ENCODE peak calls at places on chromosomes 4 and X, in seven cellular contexts. One of them, this sample, is unnamed.

GRCh38 chr4:24850669-24851068 is 55.3 kb downstream of the SOD3 start:
- DNase-seq in SK-N-SH: peak
- DNase-seq in K562: no peak
- DNase-seq in A549: no peak
- DNase-seq in HepG2: no peak
- DNase-seq in GM12878: no peak
- DNase-seq in H1: no peak
- DNase-seq in this sample: peak

GRCh38 chr4:151218343-151218742 is 58.6 kb upstream of the PRSS48 start:
- DNase-seq in HepG2: no peak
- DNase-seq in GM12878: no peak
- DNase-seq in H1: no peak
- DNase-seq in K562: no peak
- DNase-seq in SK-N-SH: no peak
- DNase-seq in A549: no peak
- DNase-seq in this sample: peak

GRCh38 chr4:7266525-7267292 is 74.4 kb downstream of the SORCS2 start:
- DNase-seq in HepG2: no peak
- DNase-seq in K562: no peak
- DNase-seq in SK-N-SH: no peak
- DNase-seq in A549: peak
- DNase-seq in GM12878: no peak
- DNase-seq in H1: no peak
- DNase-seq in this sample: peak

GRCh38 chrX:118521435-118521834 is 25.8 kb downstream of the DOCK11 start:
- DNase-seq in K562: no peak
- DNase-seq in A549: no peak
- DNase-seq in GM12878: no peak
- DNase-seq in H1: no peak
- DNase-seq in SK-N-SH: no peak
- DNase-seq in HepG2: no peak
- DNase-seq in this sample: peak

GRCh38 chr4:39689970-39690369 is 8.0 kb upstream of the UBE2K start:
- DNase-seq in HepG2: no peak
- DNase-seq in SK-N-SH: no peak
- DNase-seq in H1: no peak
- DNase-seq in K562: no peak
- DNase-seq in A549: no peak
- DNase-seq in GM12878: no peak
- DNase-seq in this sample: no peak

GRCh38 chr4:42480774-42481173 is 83.5 kb downstream of the SHISA3 start:
- DNase-seq in GM12878: no peak
- DNase-seq in K562: no peak
- DNase-seq in SK-N-SH: no peak
- DNase-seq in HepG2: no peak
- DNase-seq in A549: no peak
- DNase-seq in H1: no peak
- DNase-seq in this sample: no peak

GRCh38 chrX:13024911-13025454 is 19.4 kb downstream of the FAM9C start:
- DNase-seq in A549: no peak
- DNase-seq in GM12878: no peak
- DNase-seq in K562: no peak
- DNase-seq in H1: no peak
- DNase-seq in SK-N-SH: no peak
- DNase-seq in HepG2: no peak
- DNase-seq in this sample: no peak

GRCh38 chr4:77994194-77994721 is 62.9 kb upstream of the FRAS1 start:
- DNase-seq in A549: peak
- DNase-seq in H1: peak
- DNase-seq in HepG2: peak
- DNase-seq in SK-N-SH: peak
- DNase-seq in GM12878: no peak
- DNase-seq in K562: peak
- DNase-seq in this sample: peak

GRCh38 chr4:20544645-20545044 is 155.6 kb upstream of the PACRGL start:
- DNase-seq in HepG2: peak
- DNase-seq in K562: no peak
- DNase-seq in A549: peak
- DNase-seq in H1: no peak
- DNase-seq in SK-N-SH: peak
- DNase-seq in GM12878: no peak
- DNase-seq in this sample: peak

GRCh38 chr4:74320559-74321118 is 12.4 kb downstream of the EPGN start:
- DNase-seq in A549: peak
- DNase-seq in SK-N-SH: peak
- DNase-seq in H1: peak
- DNase-seq in GM12878: peak
- DNase-seq in HepG2: peak
- DNase-seq in K562: peak
- DNase-seq in this sample: peak

GRCh38 chrX:103782640-103783039 is 6.0 kb downstream of the PLP1 start:
- DNase-seq in HepG2: no peak
- DNase-seq in K562: no peak
- DNase-seq in A549: no peak
- DNase-seq in H1: no peak
- DNase-seq in SK-N-SH: no peak
- DNase-seq in GM12878: no peak
- DNase-seq in this sample: no peak

GRCh38 chrX:103776586-103776985 is at the start of gene PLP1:
- DNase-seq in H1: no peak
- DNase-seq in SK-N-SH: no peak
- DNase-seq in A549: no peak
- DNase-seq in GM12878: no peak
- DNase-seq in K562: no peak
- DNase-seq in HepG2: no peak
- DNase-seq in this sample: no peak

GRCh38 chrX:103783971-103784370 is 7.3 kb downstream of the PLP1 start:
- DNase-seq in HepG2: no peak
- DNase-seq in A549: no peak
- DNase-seq in K562: no peak
- DNase-seq in H1: no peak
- DNase-seq in SK-N-SH: no peak
- DNase-seq in GM12878: no peak
- DNase-seq in this sample: peak

GRCh38 chrX:103779156-103779555 is 2.5 kb downstream of the PLP1 start:
- DNase-seq in HepG2: no peak
- DNase-seq in K562: no peak
- DNase-seq in A549: no peak
- DNase-seq in GM12878: no peak
- DNase-seq in H1: no peak
- DNase-seq in SK-N-SH: peak
- DNase-seq in this sample: no peak

GRCh38 chrX:103780701-103781402 is 4.2 kb downstream of the PLP1 start:
- DNase-seq in K562: no peak
- DNase-seq in GM12878: no peak
- DNase-seq in HepG2: no peak
- DNase-seq in SK-N-SH: no peak
- DNase-seq in A549: no peak
- DNase-seq in H1: no peak
- DNase-seq in this sample: no peak
- TF ChIP-seq RFX5 in K562: no peak
- TF ChIP-seq RFX5 in GM12878: no peak
- TF ChIP-seq RFX5 in HepG2: no peak
- TF ChIP-seq RFX5 in SK-N-SH: no peak
- TF ChIP-seq RFX5 in A549: no peak
- TF ChIP-seq RFX5 in H1: no peak
- TF ChIP-seq RFX5 in this sample: no peak

DNA sequence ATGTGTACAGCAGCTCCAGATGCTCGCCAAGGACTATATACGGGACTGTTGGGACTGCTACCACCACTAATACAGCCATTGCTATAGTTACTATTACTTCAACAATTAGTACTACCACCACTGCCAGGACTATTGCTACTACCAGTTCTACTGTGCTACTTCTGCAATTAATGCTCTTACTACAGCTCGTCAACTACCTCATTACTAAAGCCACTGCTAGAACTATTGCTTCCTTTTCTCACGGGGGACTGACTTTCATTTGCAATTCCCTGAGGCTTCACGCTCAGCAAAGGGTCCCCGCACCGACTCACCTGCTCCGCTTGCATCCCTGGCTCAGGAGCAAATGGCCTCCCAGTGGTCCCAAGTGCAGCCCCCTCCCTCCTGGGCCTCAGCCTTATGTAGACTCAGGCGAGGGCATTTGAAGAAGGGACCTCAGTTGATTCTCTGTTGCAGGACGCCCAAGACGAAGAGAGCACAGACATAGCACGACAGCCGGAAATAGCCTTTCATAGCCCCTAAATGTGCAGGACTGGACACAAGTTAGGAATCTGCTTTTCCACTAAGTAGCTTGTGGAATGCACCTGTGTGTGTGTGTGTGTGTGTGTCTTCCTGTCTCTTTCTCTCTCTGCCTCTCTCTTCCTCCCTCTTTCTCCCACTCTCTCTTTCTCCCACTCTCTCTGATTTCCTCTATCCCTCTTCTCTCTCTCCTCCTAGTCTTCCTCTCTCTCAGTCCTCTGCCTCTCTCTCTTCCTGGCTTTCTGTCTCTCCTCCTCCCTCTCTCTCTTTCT is 294.8 kb downstream of the ASMT start:
- DNase-seq in HepG2: no peak
- DNase-seq in K562: no peak
- DNase-seq in A549: no peak
- DNase-seq in SK-N-SH: no peak
- DNase-seq in GM12878: no peak
- DNase-seq in H1: no peak
- DNase-seq in this sample: no peak
- TF ChIP-seq RFX5 in HepG2: no peak
- TF ChIP-seq RFX5 in K562: no peak
- TF ChIP-seq RFX5 in A549: no peak
- TF ChIP-seq RFX5 in SK-N-SH: no peak
- TF ChIP-seq RFX5 in GM12878: no peak
- TF ChIP-seq RFX5 in H1: no peak
- TF ChIP-seq RFX5 in this sample: no peak

GRCh38 chr4:156892695-156893211 is 78.8 kb downstream of the PDGFC start:
- DNase-seq in SK-N-SH: no peak
- DNase-seq in K562: no peak
- DNase-seq in H1: no peak
- DNase-seq in A549: no peak
- DNase-seq in GM12878: no peak
- DNase-seq in HepG2: no peak
- DNase-seq in this sample: no peak

GRCh38 chr4:156884183-156884582 is 87.4 kb downstream of the PDGFC start:
- DNase-seq in K562: no peak
- DNase-seq in A549: no peak
- DNase-seq in HepG2: no peak
- DNase-seq in H1: no peak
- DNase-seq in SK-N-SH: no peak
- DNase-seq in GM12878: no peak
- DNase-seq in this sample: no peak

GRCh38 chr4:156885374-156885773 is 86.2 kb downstream of the PDGFC start:
- DNase-seq in H1: no peak
- DNase-seq in A549: no peak
- DNase-seq in HepG2: no peak
- DNase-seq in GM12878: no peak
- DNase-seq in K562: no peak
- DNase-seq in SK-N-SH: no peak
- DNase-seq in this sample: no peak

GRCh38 chr4:156889616-156890594 is 81.7 kb downstream of the PDGFC start:
- DNase-seq in GM12878: no peak
- DNase-seq in HepG2: no peak
- DNase-seq in SK-N-SH: no peak
- DNase-seq in A549: no peak
- DNase-seq in H1: no peak
- DNase-seq in K562: no peak
- DNase-seq in this sample: peak

GRCh38 chr4:156888762-156889161 is 82.8 kb downstream of the PDGFC start:
- DNase-seq in K562: no peak
- DNase-seq in HepG2: no peak
- DNase-seq in A549: no peak
- DNase-seq in GM12878: no peak
- DNase-seq in SK-N-SH: no peak
- DNase-seq in H1: no peak
- DNase-seq in this sample: peak
- TF ChIP-seq RFX5 in K562: no peak
- TF ChIP-seq RFX5 in HepG2: no peak
- TF ChIP-seq RFX5 in A549: no peak
- TF ChIP-seq RFX5 in GM12878: no peak
- TF ChIP-seq RFX5 in SK-N-SH: no peak
- TF ChIP-seq RFX5 in H1: no peak
- TF ChIP-seq RFX5 in this sample: no peak

DNA sequence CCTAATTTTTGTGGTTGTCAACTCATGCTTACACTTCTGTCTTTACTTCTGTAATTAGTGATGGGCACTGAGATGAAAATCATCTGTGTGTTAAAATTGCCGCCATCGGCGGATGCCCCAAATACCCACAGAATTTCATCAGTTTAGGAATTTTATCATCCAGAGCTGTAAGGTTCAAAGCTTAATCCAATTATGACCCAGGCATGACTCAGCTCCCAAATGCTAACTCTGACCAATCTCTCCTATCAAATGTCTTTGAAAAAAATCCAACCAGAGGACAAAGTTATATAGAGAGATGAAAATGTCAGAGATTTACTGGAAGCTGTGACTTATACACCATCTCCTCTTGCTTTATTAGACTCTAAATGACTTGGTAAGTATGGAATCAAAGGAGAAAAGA is 1048.7 kb upstream of the PRKX start:
- DNase-seq in GM12878: no peak
- DNase-seq in A549: no peak
- DNase-seq in H1: no peak
- DNase-seq in K562: no peak
- DNase-seq in SK-N-SH: no peak
- DNase-seq in HepG2: no peak
- DNase-seq in this sample: no peak
- TF ChIP-seq RFX5 in GM12878: no peak
- TF ChIP-seq RFX5 in A549: no peak
- TF ChIP-seq RFX5 in H1: no peak
- TF ChIP-seq RFX5 in K562: no peak
- TF ChIP-seq RFX5 in SK-N-SH: no peak
- TF ChIP-seq RFX5 in HepG2: no peak
- TF ChIP-seq RFX5 in this sample: no peak

GRCh38 chrX:102768984-102769761 is 48.6 kb downstream of the GPRASP3 start:
- DNase-seq in GM12878: peak
- DNase-seq in K562: peak
- DNase-seq in H1: peak
- DNase-seq in HepG2: peak
- DNase-seq in SK-N-SH: peak
- DNase-seq in A549: peak
- DNase-seq in this sample: peak

GRCh38 chrX:102765794-102766193 is 45.3 kb downstream of the GPRASP3 start:
- DNase-seq in A549: no peak
- DNase-seq in SK-N-SH: no peak
- DNase-seq in H1: no peak
- DNase-seq in GM12878: no peak
- DNase-seq in HepG2: no peak
- DNase-seq in K562: no peak
- DNase-seq in this sample: peak

GRCh38 chrX:102767287-102767686 is 46.7 kb downstream of the GPRASP3 start:
- DNase-seq in K562: no peak
- DNase-seq in SK-N-SH: no peak
- DNase-seq in HepG2: no peak
- DNase-seq in GM12878: no peak
- DNase-seq in A549: no peak
- DNase-seq in H1: no peak
- DNase-seq in this sample: no peak

DNA sequence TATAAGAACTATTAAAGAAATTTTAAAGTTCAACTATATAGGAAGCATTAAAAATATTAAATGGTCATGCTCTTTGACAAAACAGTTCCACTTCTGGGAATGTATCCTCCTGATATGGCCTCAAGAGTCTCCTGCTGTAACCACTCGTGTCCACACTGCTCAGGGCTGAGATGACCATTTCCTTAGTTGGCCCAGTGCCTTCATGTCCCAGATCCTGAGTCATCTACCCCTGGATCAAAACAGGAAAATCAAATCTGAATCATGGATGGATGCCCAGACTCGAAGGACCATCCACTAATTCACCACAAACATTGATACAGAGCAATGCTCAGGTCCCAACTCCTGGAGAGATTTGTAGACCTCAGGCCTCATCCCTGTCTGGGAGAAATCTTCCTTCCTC is 44.7 kb downstream of the GPRASP3 start:
- DNase-seq in H1: no peak
- DNase-seq in HepG2: no peak
- DNase-seq in GM12878: no peak
- DNase-seq in K562: no peak
- DNase-seq in SK-N-SH: no peak
- DNase-seq in A549: no peak
- DNase-seq in this sample: peak
- TF ChIP-seq RFX5 in H1: no peak
- TF ChIP-seq RFX5 in HepG2: no peak
- TF ChIP-seq RFX5 in GM12878: no peak
- TF ChIP-seq RFX5 in K562: no peak
- TF ChIP-seq RFX5 in SK-N-SH: no peak
- TF ChIP-seq RFX5 in A549: no peak
- TF ChIP-seq RFX5 in this sample: no peak